ENCODE peak calls at places on chromosomes 2 and 18, in six cellular contexts. A is stimulated activated naive CD8-positive, alpha-beta T cell treated with anti-CD3 and anti-CD28 coated beads, Interleukin-15, amount 100 ng/mL, for 72 hours; L is left ventricle myocardium superior; E is T-helper 17 cell; C is IMR-90; P is activated CD8-positive, alpha-beta memory T cell treated with anti-CD3 and anti-CD28 coated beads, Interleukin-2, amount 10 ng/mL, durations not matched to agents 7 days and 5 days. F is an unnamed sample.

GRCh38 chr2:98569197-98569793 is 39.0 kb downstream of the COA5 start:
- ATAC-seq in A (peak), L (peak), E (peak), C (peak), P (peak), F (peak)

GRCh38 chr2:102764083-102764482 is 2.3 kb downstream of the TMEM182 start:
- ATAC-seq in A (no peak), L (no peak), E (no peak), C (no peak), P (no peak), F (no peak)

GRCh38 chr2:207283356-207283755 is 117.6 kb upstream of the KLF7 start:
- ATAC-seq in A (peak), L (peak), E (peak), C (peak), P (peak), F (peak)

GRCh38 chr18:8943900-8944870 is 158.3 kb upstream of the NDUFV2 start:
- ATAC-seq in A (no peak), L (peak), E (no peak), C (peak), P (no peak), F (peak)

GRCh38 chr2:140580799-140581198 is 1550.0 kb downstream of the LRP1B start:
- ATAC-seq in A (no peak), L (no peak), E (no peak), C (no peak), P (no peak), F (no peak)

GRCh38 chr18:79522451-79523220 is 126.9 kb downstream of the NFATC1 start:
- ATAC-seq in A (peak), L (no peak), E (peak), C (no peak), P (peak), F (no peak)

GRCh38 chr18:8601277-8602032 is 7.8 kb upstream of the RAB12 start:
- ATAC-seq in A (peak), L (no peak), E (no peak), C (no peak), P (peak), F (no peak)

GRCh38 chr18:26540041-26540628 is 8.2 kb downstream of the KCTD1 start:
- ATAC-seq in A (no peak), L (no peak), E (no peak), C (peak), P (no peak), F (peak)

GRCh38 chr2:234322766-234323465 is 174.0 kb downstream of the ARL4C start:
- ATAC-seq in A (no peak), L (no peak), E (peak), C (no peak), P (peak), F (no peak)

GRCh38 chr2:27638023-27638637 is 9.3 kb downstream of the GPN1 start:
- ATAC-seq in A (peak), L (no peak), E (peak), C (peak), P (peak), F (peak)

GRCh38 chr18:63025251-63025710 is 294.3 kb downstream of the BCL2 start:
- ATAC-seq in A (no peak), L (peak), E (no peak), C (no peak), P (no peak), F (peak)

GRCh38 chr2:39127973-39128372 is 7.1 kb upstream of the SOS1 start:
- ATAC-seq in A (peak), L (no peak), E (peak), C (no peak), P (peak), F (no peak)

GRCh38 chr2:74399785-74400184 is 19.7 kb upstream of the DCTN1 start:
- ATAC-seq in A (peak), L (no peak), E (peak), C (peak), P (peak), F (peak)

GRCh38 chr2:17303496-17303895 is 214.7 kb downstream of the RAD51AP2 start:
- ATAC-seq in A (no peak), L (no peak), E (no peak), C (peak), P (no peak), F (no peak)

GRCh38 chr2:238079874-238080327 is 19.1 kb downstream of the SCLY start:
- ATAC-seq in A (no peak), L (no peak), E (no peak), C (no peak), P (no peak), F (no peak)

GRCh38 chr2:124024491-124025348 is at the start of gene CNTNAP5:
- ATAC-seq in A (no peak), L (peak), E (no peak), C (peak), P (no peak), F (peak)

GRCh38 chr2:237865623-237866041 is 6.2 kb downstream of the RAMP1 start:
- ATAC-seq in A (no peak), L (peak), E (no peak), C (peak), P (no peak), F (peak)

GRCh38 chr18:12819330-12819729 is 64.7 kb downstream of the PTPN2 start:
- ATAC-seq in A (peak), L (no peak), E (no peak), C (no peak), P (peak), F (no peak)

GRCh38 chr2:126982935-126983334 is 84.2 kb downstream of the TEX51 start:
- ATAC-seq in A (no peak), L (no peak), E (no peak), C (no peak), P (no peak), F (no peak)

GRCh38 chr18:59357928-59358327 is 1.1 kb downstream of the LMAN1 start:
- ATAC-seq in A (no peak), L (no peak), E (peak), C (no peak), P (no peak), F (peak)

GRCh38 chr2:102179788-102180686 is 6.8 kb upstream of the IL1RL2 start:
- ATAC-seq in A (no peak), L (no peak), E (no peak), C (no peak), P (no peak), F (no peak)

GRCh38 chr2:129329574-129329973 is 649.9 kb upstream of the RAB6C start:
- ATAC-seq in A (no peak), L (no peak), E (no peak), C (no peak), P (no peak), F (no peak)

F was measured in SK-N-SH treated with all-trans-retinoic acid at 6 μM for 48 hours.